ENCODE peak calls at places on chromosome 19, in ten cellular contexts. L is esophagus squamous epithelium, U is foreskin fibroblast, X is left ventricle myocardium inferior, O is HL-60, J is fibroblast of lung, H is dorsolateral prefrontal cortex, Y is cardiac muscle cell, V is astrocyte, K is lower leg skin. G is an unnamed sample.

GRCh38 chr19:41430907-41431306 is 3.7 kb upstream of the B3GNT8 start:
- DNase-seq in J (no peak), H (no peak), O (no peak), L (no peak), V (no peak), K (no peak), U (no peak), Y (no peak), X (no peak), G (no peak)

GRCh38 chr19:8463343-8463742 is 18.6 kb downstream of the HNRNPM start:
- DNase-seq in O (no peak), J (no peak), Y (no peak), X (no peak), U (no peak), V (no peak), L (no peak), H (no peak), K (no peak), G (no peak)

GRCh38 chr19:43501661-43502418 is 2.7 kb downstream of the PHLDB3 start:
- DNase-seq in Y (no peak), J (no peak), H (no peak), L (no peak), V (no peak), U (no peak), K (no peak), X (no peak), O (no peak), G (no peak)

GRCh38 chr19:10979950-10980349 is 19.1 kb downstream of the SMARCA4 start:
- DNase-seq in U (no peak), Y (no peak), L (no peak), H (peak; percentile 61), X (no peak), O (peak; percentile 91), K (no peak), J (no peak), V (no peak), G (no peak)

GRCh38 chr19:48090281-48090802 is 20.3 kb downstream of the PLA2G4C start:
- DNase-seq in H (peak; percentile 45), X (no peak), Y (no peak), J (no peak), V (no peak), O (no peak), U (peak; percentile 20), K (no peak), L (no peak), G (no peak)

GRCh38 chr19:35959040-35959967 is 23.1 kb downstream of the LRFN3 start:
- DNase-seq in O (no peak), X (peak; percentile 51), K (no peak), U (peak; percentile 50), V (no peak), J (no peak), L (no peak), Y (no peak), H (peak; percentile 63), G (no peak)

GRCh38 chr19:54160182-54160811 is 776 bp upstream of the LENG1 start:
- DNase-seq in U (peak; percentile 50), O (no peak), J (peak; percentile 45), V (no peak), K (no peak), Y (peak; percentile 30), X (no peak), H (no peak), L (no peak), G (no peak)

GRCh38 chr19:40683437-40683836 is 7.0 kb downstream of the NUMBL start:
- DNase-seq in V (no peak), J (no peak), X (no peak), K (no peak), O (no peak), Y (no peak), L (no peak), U (no peak), H (no peak), G (no peak)

GRCh38 chr19:13066231-13066630 is 36.4 kb downstream of the LYL1 start:
- DNase-seq in K (no peak), Y (no peak), H (no peak), U (no peak), X (no peak), L (no peak), J (no peak), V (no peak), O (peak; percentile 23), G (no peak)

GRCh38 chr19:12985049-12985776 is 10.1 kb upstream of the NFIX start:
- DNase-seq in V (peak; percentile 74), K (peak; percentile 86), Y (no peak), H (peak; percentile 96), J (peak; percentile 79), X (peak; percentile 67), U (peak; percentile 78), L (no peak), O (no peak), G (no peak)

GRCh38 chr19:55644191-55644833 is 863 bp downstream of the ZNF581 start:
- DNase-seq in Y (no peak), L (no peak), V (no peak), U (no peak), X (no peak), O (no peak), K (no peak), J (no peak), H (no peak), G (no peak)

GRCh38 chr19:33175886-33176669 is 18.1 kb upstream of the LRP3 start:
- DNase-seq in J (peak; percentile 44), Y (peak; percentile 47), X (no peak), V (peak; percentile 36), U (peak; percentile 58), O (peak; percentile 36), L (peak; percentile 40), K (no peak), H (peak; percentile 27), G (no peak)

GRCh38 chr19:38250821-38251563 is 5.2 kb downstream of the PPP1R14A start:
- DNase-seq in U (no peak), Y (peak; percentile 73), L (no peak), X (peak; percentile 85), V (no peak), J (no peak), O (no peak), K (no peak), H (peak; percentile 79), G (no peak)

GRCh38 chr19:39996218-39996810 is 546 bp upstream of the ZNF546 start:
- DNase-seq in U (peak; percentile 61), X (no peak), K (peak; percentile 21), H (peak; percentile 61), O (peak; percentile 28), Y (peak; percentile 64), J (peak; percentile 77), V (peak; percentile 74), L (no peak), G (peak; percentile 5)

GRCh38 chr19:42657551-42657950 is 62.8 kb upstream of the CEACAM8 start:
- DNase-seq in K (no peak), V (peak; percentile 8), X (no peak), O (no peak), Y (peak; percentile 21), L (no peak), H (no peak), J (peak; percentile 28), U (peak; percentile 46), G (no peak)

GRCh38 chr19:49651029-49651825 is 9.2 kb downstream of the SCAF1 start:
- DNase-seq in O (no peak), J (no peak), K (no peak), H (no peak), X (no peak), L (no peak), V (no peak), Y (no peak), U (no peak), G (no peak)

GRCh38 chr19:51749979-51750378 is 1.7 kb downstream of the FPR1 start:
- DNase-seq in Y (peak; percentile 59), J (peak; percentile 67), H (no peak), X (no peak), O (no peak), L (no peak), U (no peak), V (peak; percentile 54), K (no peak), G (no peak)

GRCh38 chr19:18906605-18907519 is 10.9 kb upstream of the CERS1 start:
- DNase-seq in X (no peak), U (no peak), L (no peak), H (peak; percentile 86), O (no peak), Y (no peak), V (no peak), K (no peak), J (no peak), G (no peak)
- TF ChIP-seq CTCF in X (no peak), U (no peak), L (no peak), H (no peak), O (no peak), Y (no peak), V (no peak), K (no peak), J (no peak), G (no peak)

GRCh38 chr19:5128932-5129389 is 160.0 kb downstream of the KDM4B start:
- DNase-seq in O (no peak), Y (peak; percentile 75), U (no peak), X (no peak), L (no peak), K (no peak), J (peak; percentile 28), H (no peak), V (no peak), G (no peak)

GRCh38 chr19:5130371-5131030 is 161.6 kb downstream of the KDM4B start:
- DNase-seq in K (no peak), L (no peak), H (no peak), U (no peak), O (no peak), J (no peak), V (no peak), Y (no peak), X (no peak), G (no peak)

GRCh38 chr19:5128251-5128931 is 159.5 kb downstream of the KDM4B start:
- DNase-seq in K (no peak), L (no peak), X (peak; percentile 68), Y (peak; percentile 92), H (no peak), U (peak; percentile 74), O (no peak), V (peak; percentile 72), J (peak; percentile 83), G (no peak)

GRCh38 chr19:5131031-5131865 is 162.3 kb downstream of the KDM4B start:
- DNase-seq in Y (no peak), U (no peak), O (no peak), K (no peak), V (no peak), J (no peak), X (no peak), L (no peak), H (no peak), G (no peak)

GRCh38 chr19:5129691-5130090 is 160.8 kb downstream of the KDM4B start:
- DNase-seq in V (no peak), Y (no peak), X (no peak), O (no peak), L (no peak), U (no peak), K (no peak), H (no peak), J (no peak), G (no peak)
- H3K4me3 ChIP-seq in V (no peak overlapping the region), Y (no peak overlapping the region), X (no peak overlapping the region), O (no peak overlapping the region), L (no peak overlapping the region), U (no peak overlapping the region), K (no peak overlapping the region), H (no peak overlapping the region), J (no peak overlapping the region), G (no peak overlapping the region)

GRCh38 chr19:2231621-2232221 is 4.4 kb downstream of the PLEKHJ1 start:
- DNase-seq in L (no peak), V (no peak), J (no peak), K (no peak), O (peak; percentile 42), U (peak; percentile 41), H (peak; percentile 22), Y (no peak), X (no peak), G (no peak)
- TF ChIP-seq CTCF in L (no peak), V (peak; percentile 2), J (no peak), K (peak; percentile 10), O (peak; percentile 47), U (no peak), H (no peak), Y (no peak), X (no peak), G (no peak)

GRCh38 chr19:15463865-15464371 is 426 bp downstream of the RASAL3 start:
- DNase-seq in L (peak; percentile 20), K (no peak), X (no peak), O (peak; percentile 84), V (no peak), H (no peak), J (no peak), U (no peak), Y (no peak), G (no peak)
- H3K4me3 ChIP-seq in L (peak overlapping the region; percentile 63), K (no peak overlapping the region), X (peak overlapping the region; percentile 51), O (peak overlapping the region; percentile 59), V (no peak overlapping the region), H (no peak overlapping the region), J (no peak overlapping the region), U (no peak overlapping the region), Y (no peak overlapping the region), G (no peak overlapping the region)

G was measured in HFF-Myc.